ENCODE peak calls at places on chromosome 2, in eight cellular contexts. One of them, this sample, is unnamed.

GRCh38 chr2:30514134-30514860 is 67.3 kb downstream of the LCLAT1 start:
- DNase-seq in stimulated activated CD4-positive, alpha-beta T cell treated with anti-CD3 and anti-CD28 coated beads, Interleukin-2, amount 100 ng/mL, for 48 hours: no peak
- DNase-seq in endothelial cell: no peak
- DNase-seq in IMR-90: peak; percentile 88
- DNase-seq in fibroblast of mammary gland: peak; percentile 80
- DNase-seq in GM12864: no peak
- DNase-seq in amniotic epithelial cell: peak; percentile 55
- DNase-seq in iris pigment epithelial cell: peak; percentile 74
- DNase-seq in this sample: peak; percentile 69

GRCh38 chr2:148640767-148641166 is 3.8 kb upstream of the EPC2 start:
- DNase-seq in stimulated activated CD4-positive, alpha-beta T cell treated with anti-CD3 and anti-CD28 coated beads, Interleukin-2, amount 100 ng/mL, for 48 hours: no peak
- DNase-seq in endothelial cell: no peak
- DNase-seq in IMR-90: peak; percentile 25
- DNase-seq in fibroblast of mammary gland: peak; percentile 57
- DNase-seq in GM12864: no peak
- DNase-seq in amniotic epithelial cell: no peak
- DNase-seq in iris pigment epithelial cell: no peak
- DNase-seq in this sample: peak; percentile 56

GRCh38 chr2:172807011-172807410 is 71.4 kb downstream of the RAPGEF4 start:
- DNase-seq in stimulated activated CD4-positive, alpha-beta T cell treated with anti-CD3 and anti-CD28 coated beads, Interleukin-2, amount 100 ng/mL, for 48 hours: no peak
- DNase-seq in endothelial cell: no peak
- DNase-seq in IMR-90: no peak
- DNase-seq in fibroblast of mammary gland: no peak
- DNase-seq in GM12864: no peak
- DNase-seq in amniotic epithelial cell: no peak
- DNase-seq in iris pigment epithelial cell: no peak
- DNase-seq in this sample: no peak

GRCh38 chr2:7191927-7192326 is 274.7 kb downstream of the RNF144A start:
- DNase-seq in stimulated activated CD4-positive, alpha-beta T cell treated with anti-CD3 and anti-CD28 coated beads, Interleukin-2, amount 100 ng/mL, for 48 hours: no peak
- DNase-seq in endothelial cell: no peak
- DNase-seq in IMR-90: peak; percentile 62
- DNase-seq in fibroblast of mammary gland: peak; percentile 70
- DNase-seq in GM12864: no peak
- DNase-seq in amniotic epithelial cell: peak; percentile 96
- DNase-seq in iris pigment epithelial cell: peak; percentile 95
- DNase-seq in this sample: peak; percentile 59

GRCh38 chr2:130837175-130837810 is 579 bp downstream of the ARHGEF4 start:
- DNase-seq in stimulated activated CD4-positive, alpha-beta T cell treated with anti-CD3 and anti-CD28 coated beads, Interleukin-2, amount 100 ng/mL, for 48 hours: no peak
- DNase-seq in endothelial cell: no peak
- DNase-seq in IMR-90: no peak
- DNase-seq in fibroblast of mammary gland: no peak
- DNase-seq in GM12864: no peak
- DNase-seq in amniotic epithelial cell: no peak
- DNase-seq in iris pigment epithelial cell: no peak
- DNase-seq in this sample: no peak

GRCh38 chr2:217799553-217800432 is 203.0 kb downstream of the TNS1 start:
- DNase-seq in stimulated activated CD4-positive, alpha-beta T cell treated with anti-CD3 and anti-CD28 coated beads, Interleukin-2, amount 100 ng/mL, for 48 hours: no peak
- DNase-seq in endothelial cell: no peak
- DNase-seq in IMR-90: no peak
- DNase-seq in fibroblast of mammary gland: no peak
- DNase-seq in GM12864: no peak
- DNase-seq in amniotic epithelial cell: no peak
- DNase-seq in iris pigment epithelial cell: no peak
- DNase-seq in this sample: no peak

GRCh38 chr2:64612575-64613195 is 41.0 kb downstream of the SERTAD2 start:
- DNase-seq in stimulated activated CD4-positive, alpha-beta T cell treated with anti-CD3 and anti-CD28 coated beads, Interleukin-2, amount 100 ng/mL, for 48 hours: no peak
- DNase-seq in endothelial cell: no peak
- DNase-seq in IMR-90: no peak
- DNase-seq in fibroblast of mammary gland: no peak
- DNase-seq in GM12864: no peak
- DNase-seq in amniotic epithelial cell: no peak
- DNase-seq in iris pigment epithelial cell: no peak
- DNase-seq in this sample: no peak

GRCh38 chr2:238106698-238107524 is 6.8 kb downstream of the ESPNL start:
- DNase-seq in stimulated activated CD4-positive, alpha-beta T cell treated with anti-CD3 and anti-CD28 coated beads, Interleukin-2, amount 100 ng/mL, for 48 hours: no peak
- DNase-seq in endothelial cell: no peak
- DNase-seq in IMR-90: no peak
- DNase-seq in fibroblast of mammary gland: no peak
- DNase-seq in GM12864: no peak
- DNase-seq in amniotic epithelial cell: peak; percentile 16
- DNase-seq in iris pigment epithelial cell: no peak
- DNase-seq in this sample: no peak

GRCh38 chr2:48433682-48434081 is 96.3 kb upstream of the STON1 start:
- DNase-seq in stimulated activated CD4-positive, alpha-beta T cell treated with anti-CD3 and anti-CD28 coated beads, Interleukin-2, amount 100 ng/mL, for 48 hours: no peak
- DNase-seq in endothelial cell: no peak
- DNase-seq in IMR-90: no peak
- DNase-seq in fibroblast of mammary gland: peak; percentile 38
- DNase-seq in GM12864: no peak
- DNase-seq in amniotic epithelial cell: peak; percentile 54
- DNase-seq in iris pigment epithelial cell: peak; percentile 41
- DNase-seq in this sample: peak; percentile 50

GRCh38 chr2:48715956-48716355 is 39.6 kb downstream of the LHCGR start:
- DNase-seq in stimulated activated CD4-positive, alpha-beta T cell treated with anti-CD3 and anti-CD28 coated beads, Interleukin-2, amount 100 ng/mL, for 48 hours: no peak
- DNase-seq in endothelial cell: no peak
- DNase-seq in IMR-90: peak; percentile 64
- DNase-seq in fibroblast of mammary gland: peak; percentile 19
- DNase-seq in GM12864: no peak
- DNase-seq in amniotic epithelial cell: peak; percentile 52
- DNase-seq in iris pigment epithelial cell: peak; percentile 86
- DNase-seq in this sample: no peak

GRCh38 chr2:202249521-202249850 is 11.1 kb upstream of the SUMO1 start:
- DNase-seq in stimulated activated CD4-positive, alpha-beta T cell treated with anti-CD3 and anti-CD28 coated beads, Interleukin-2, amount 100 ng/mL, for 48 hours: no peak
- DNase-seq in endothelial cell: no peak
- DNase-seq in IMR-90: peak; percentile 22
- DNase-seq in fibroblast of mammary gland: no peak
- DNase-seq in GM12864: no peak
- DNase-seq in amniotic epithelial cell: peak; percentile 32
- DNase-seq in iris pigment epithelial cell: peak; percentile 69
- DNase-seq in this sample: no peak

GRCh38 chr2:180520816-180521595 is 459.4 kb upstream of the UBE2E3 start:
- DNase-seq in stimulated activated CD4-positive, alpha-beta T cell treated with anti-CD3 and anti-CD28 coated beads, Interleukin-2, amount 100 ng/mL, for 48 hours: no peak
- DNase-seq in endothelial cell: no peak
- DNase-seq in IMR-90: peak; percentile 65
- DNase-seq in fibroblast of mammary gland: peak; percentile 79
- DNase-seq in GM12864: no peak
- DNase-seq in amniotic epithelial cell: peak; percentile 25
- DNase-seq in iris pigment epithelial cell: peak; percentile 58
- DNase-seq in this sample: peak; percentile 7

GRCh38 chr2:43052204-43052943 is 174.0 kb downstream of the ZFP36L2 start:
- DNase-seq in stimulated activated CD4-positive, alpha-beta T cell treated with anti-CD3 and anti-CD28 coated beads, Interleukin-2, amount 100 ng/mL, for 48 hours: no peak
- DNase-seq in endothelial cell: no peak
- DNase-seq in IMR-90: no peak
- DNase-seq in fibroblast of mammary gland: no peak
- DNase-seq in GM12864: no peak
- DNase-seq in amniotic epithelial cell: no peak
- DNase-seq in iris pigment epithelial cell: no peak
- DNase-seq in this sample: no peak

GRCh38 chr2:164430166-164430783 is 191.0 kb downstream of the GRB14 start:
- DNase-seq in stimulated activated CD4-positive, alpha-beta T cell treated with anti-CD3 and anti-CD28 coated beads, Interleukin-2, amount 100 ng/mL, for 48 hours: no peak
- DNase-seq in endothelial cell: peak; percentile 34
- DNase-seq in IMR-90: peak; percentile 38
- DNase-seq in fibroblast of mammary gland: peak; percentile 54
- DNase-seq in GM12864: no peak
- DNase-seq in amniotic epithelial cell: peak; percentile 28
- DNase-seq in iris pigment epithelial cell: peak; percentile 57
- DNase-seq in this sample: peak; percentile 66

GRCh38 chr2:67954125-67954748 is 108.6 kb downstream of the C1D start:
- DNase-seq in stimulated activated CD4-positive, alpha-beta T cell treated with anti-CD3 and anti-CD28 coated beads, Interleukin-2, amount 100 ng/mL, for 48 hours: no peak
- DNase-seq in endothelial cell: no peak
- DNase-seq in IMR-90: no peak
- DNase-seq in fibroblast of mammary gland: no peak
- DNase-seq in GM12864: no peak
- DNase-seq in amniotic epithelial cell: no peak
- DNase-seq in iris pigment epithelial cell: no peak
- DNase-seq in this sample: no peak

GRCh38 chr2:225932741-225933413 is 533.4 kb downstream of the NYAP2 start:
- DNase-seq in stimulated activated CD4-positive, alpha-beta T cell treated with anti-CD3 and anti-CD28 coated beads, Interleukin-2, amount 100 ng/mL, for 48 hours: no peak
- DNase-seq in endothelial cell: no peak
- DNase-seq in IMR-90: peak; percentile 43
- DNase-seq in fibroblast of mammary gland: no peak
- DNase-seq in GM12864: no peak
- DNase-seq in amniotic epithelial cell: no peak
- DNase-seq in iris pigment epithelial cell: peak; percentile 16
- DNase-seq in this sample: no peak

GRCh38 chr2:189580267-189580661 is 322 bp downstream of the SLC40A1 start:
- DNase-seq in stimulated activated CD4-positive, alpha-beta T cell treated with anti-CD3 and anti-CD28 coated beads, Interleukin-2, amount 100 ng/mL, for 48 hours: peak; percentile 19
- DNase-seq in endothelial cell: peak; percentile 19
- DNase-seq in IMR-90: no peak
- DNase-seq in fibroblast of mammary gland: peak; percentile 12
- DNase-seq in GM12864: no peak
- DNase-seq in amniotic epithelial cell: peak; percentile 27
- DNase-seq in iris pigment epithelial cell: peak; percentile 15
- DNase-seq in this sample: no peak

GRCh38 chr2:152549428-152549827 is 167.8 kb downstream of the PRPF40A start:
- DNase-seq in stimulated activated CD4-positive, alpha-beta T cell treated with anti-CD3 and anti-CD28 coated beads, Interleukin-2, amount 100 ng/mL, for 48 hours: no peak
- DNase-seq in endothelial cell: no peak
- DNase-seq in IMR-90: peak; percentile 33
- DNase-seq in fibroblast of mammary gland: no peak
- DNase-seq in GM12864: no peak
- DNase-seq in amniotic epithelial cell: no peak
- DNase-seq in iris pigment epithelial cell: peak; percentile 31
- DNase-seq in this sample: no peak

GRCh38 chr2:133262888-133263287 is 305.4 kb downstream of the NCKAP5 start:
- DNase-seq in stimulated activated CD4-positive, alpha-beta T cell treated with anti-CD3 and anti-CD28 coated beads, Interleukin-2, amount 100 ng/mL, for 48 hours: no peak
- DNase-seq in endothelial cell: no peak
- DNase-seq in IMR-90: no peak
- DNase-seq in fibroblast of mammary gland: no peak
- DNase-seq in GM12864: no peak
- DNase-seq in amniotic epithelial cell: peak; percentile 22
- DNase-seq in iris pigment epithelial cell: peak; percentile 44
- DNase-seq in this sample: peak; percentile 55

GRCh38 chr2:28544069-28544346 is 48.1 kb downstream of the PLB1 start:
- DNase-seq in stimulated activated CD4-positive, alpha-beta T cell treated with anti-CD3 and anti-CD28 coated beads, Interleukin-2, amount 100 ng/mL, for 48 hours: no peak
- DNase-seq in endothelial cell: no peak
- DNase-seq in IMR-90: no peak
- DNase-seq in fibroblast of mammary gland: no peak
- DNase-seq in GM12864: no peak
- DNase-seq in amniotic epithelial cell: no peak
- DNase-seq in iris pigment epithelial cell: no peak
- DNase-seq in this sample: no peak

This sample was measured in fibroblast of the aortic adventitia.